ENCODE peak calls at places on chromosomes 2 and 18, in five cellular contexts. One of them, this sample, is unnamed.

GRCh38 chr2:179443175-179443574 is 178.5 kb upstream of the SESTD1 start:
- DNase-seq in prostate gland: no peak
- DNase-seq in GM23338: peak; percentile 75
- DNase-seq in H1: peak; percentile 34
- DNase-seq in GM12892: no peak
- DNase-seq in this sample: no peak

GRCh38 chr2:84669122-84669521 is 152.8 kb downstream of the DNAH6 start:
- DNase-seq in GM12892: no peak
- DNase-seq in GM23338: no peak
- DNase-seq in prostate gland: no peak
- DNase-seq in H1: no peak
- DNase-seq in this sample: no peak

GRCh38 chr2:178674122-178674521 is 133.1 kb downstream of the TTN start:
- DNase-seq in H1: no peak
- DNase-seq in prostate gland: no peak
- DNase-seq in GM23338: peak; percentile 44
- DNase-seq in GM12892: no peak
- DNase-seq in this sample: no peak

GRCh38 chr2:159759577-159759976 is 38.4 kb downstream of the CD302 start:
- DNase-seq in H1: no peak
- DNase-seq in GM23338: no peak
- DNase-seq in prostate gland: no peak
- DNase-seq in GM12892: no peak
- DNase-seq in this sample: no peak

GRCh38 chr2:236667526-236667925 is 97.9 kb downstream of the ACKR3 start:
- DNase-seq in GM12892: no peak
- DNase-seq in GM23338: no peak
- DNase-seq in prostate gland: no peak
- DNase-seq in H1: no peak
- DNase-seq in this sample: no peak

GRCh38 chr2:228722311-228722710 is 540.8 kb upstream of the SPHKAP start:
- DNase-seq in prostate gland: no peak
- DNase-seq in GM12892: no peak
- DNase-seq in GM23338: no peak
- DNase-seq in H1: no peak
- DNase-seq in this sample: no peak

GRCh38 chr18:58495634-58496033 is 133.3 kb downstream of the ALPK2 start:
- DNase-seq in GM12892: peak; percentile 17
- DNase-seq in H1: no peak
- DNase-seq in prostate gland: no peak
- DNase-seq in GM23338: no peak
- DNase-seq in this sample: no peak

GRCh38 chr18:62282188-62282629 is 42.9 kb upstream of the TNFRSF11A start:
- DNase-seq in GM12892: no peak
- DNase-seq in GM23338: no peak
- DNase-seq in prostate gland: no peak
- DNase-seq in H1: no peak
- DNase-seq in this sample: no peak

GRCh38 chr18:5693637-5694175 is 149.9 kb upstream of the EPB41L3 start:
- DNase-seq in H1: no peak
- DNase-seq in GM23338: no peak
- DNase-seq in GM12892: no peak
- DNase-seq in prostate gland: no peak
- DNase-seq in this sample: no peak

GRCh38 chr2:242058116-242058680 is 188.7 kb downstream of the RTP5 start:
- DNase-seq in prostate gland: no peak
- DNase-seq in GM12892: no peak
- DNase-seq in GM23338: no peak
- DNase-seq in H1: no peak
- DNase-seq in this sample: no peak

GRCh38 chr2:9753665-9754531 is 89.4 kb upstream of the TAF1B start:
- DNase-seq in prostate gland: peak; percentile 48
- DNase-seq in H1: no peak
- DNase-seq in GM12892: no peak
- DNase-seq in GM23338: no peak
- DNase-seq in this sample: no peak

GRCh38 chr18:22348521-22349316 is 69.0 kb downstream of the CTAGE1 start:
- DNase-seq in prostate gland: peak; percentile 61
- DNase-seq in H1: peak; percentile 33
- DNase-seq in GM12892: no peak
- DNase-seq in GM23338: peak; percentile 80
- DNase-seq in this sample: no peak

GRCh38 chr18:1665064-1665463 is 760.4 kb downstream of the ADCYAP1 start:
- DNase-seq in prostate gland: no peak
- DNase-seq in GM12892: no peak
- DNase-seq in H1: no peak
- DNase-seq in GM23338: no peak
- DNase-seq in this sample: no peak

GRCh38 chr18:1663879-1664705 is 759.4 kb downstream of the ADCYAP1 start:
- DNase-seq in H1: peak; percentile 41
- DNase-seq in GM23338: peak; percentile 89
- DNase-seq in GM12892: no peak
- DNase-seq in prostate gland: no peak
- DNase-seq in this sample: peak; percentile 2

GRCh38 chr18:1668284-1668683 is 763.6 kb downstream of the ADCYAP1 start:
- DNase-seq in GM12892: no peak
- DNase-seq in H1: no peak
- DNase-seq in prostate gland: no peak
- DNase-seq in GM23338: no peak
- DNase-seq in this sample: no peak
- TF ChIP-seq POLR2AphosphoS5 in GM12892: no peak
- TF ChIP-seq POLR2AphosphoS5 in H1: no peak
- TF ChIP-seq POLR2AphosphoS5 in prostate gland: no peak
- TF ChIP-seq POLR2AphosphoS5 in GM23338: no peak
- TF ChIP-seq POLR2AphosphoS5 in this sample: no peak

DNA sequence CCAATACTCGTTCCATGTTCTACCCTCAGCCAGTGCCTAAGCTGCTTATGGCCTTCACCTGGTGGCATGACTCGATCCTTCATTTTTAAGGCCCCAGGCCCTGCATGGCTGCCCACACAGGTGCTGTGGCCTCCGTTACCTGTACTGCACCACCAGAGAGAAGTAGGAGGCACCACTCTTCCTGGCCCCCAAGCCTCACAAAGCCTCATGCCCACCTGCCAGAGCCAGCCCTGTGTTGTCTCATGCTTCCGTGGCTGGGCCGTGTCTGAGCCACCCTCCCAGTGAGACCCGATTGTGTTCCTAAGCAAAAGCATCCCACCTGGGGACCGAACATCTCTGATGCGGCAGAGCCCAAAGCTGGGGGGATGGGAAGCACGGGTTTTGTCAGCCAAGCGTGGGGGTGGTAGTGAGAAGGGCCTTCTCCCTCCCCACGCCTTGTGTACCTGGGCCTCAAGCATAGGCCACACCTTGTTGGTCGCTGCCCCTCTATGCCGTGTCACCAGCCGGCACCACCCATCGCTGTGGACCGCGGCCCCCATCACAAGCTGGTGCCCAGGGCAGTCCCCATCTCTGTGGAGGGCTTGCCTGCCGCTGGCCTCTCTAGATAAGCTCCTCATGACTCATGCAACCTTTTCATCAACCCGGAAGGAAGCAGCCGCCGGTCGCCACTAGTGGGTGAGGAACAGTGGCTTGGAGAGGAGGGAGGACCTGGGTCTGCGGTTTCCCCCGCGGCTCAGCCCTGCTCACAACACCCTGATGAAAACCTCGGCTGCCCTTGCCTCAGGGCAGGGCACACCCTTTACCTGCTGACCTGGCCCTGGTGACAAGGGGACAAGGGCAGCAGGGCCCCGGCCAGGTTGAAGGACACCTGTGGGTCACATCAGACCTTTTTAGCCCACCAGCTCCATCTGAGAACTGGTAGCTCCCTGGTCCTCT is 2.7 kb upstream of the RNPEPL1 start:
- DNase-seq in GM23338: no peak
- DNase-seq in GM12892: peak; percentile 51
- DNase-seq in prostate gland: peak; percentile 52
- DNase-seq in H1: no peak
- DNase-seq in this sample: no peak
- TF ChIP-seq POLR2AphosphoS5 in GM23338: no peak
- TF ChIP-seq POLR2AphosphoS5 in GM12892: peak; percentile 57
- TF ChIP-seq POLR2AphosphoS5 in prostate gland: peak; percentile 27
- TF ChIP-seq POLR2AphosphoS5 in H1: no peak
- TF ChIP-seq POLR2AphosphoS5 in this sample: no peak

GRCh38 chr18:27717816-27718215 is 459.1 kb downstream of the CDH2 start:
- DNase-seq in H1: peak; percentile 10
- DNase-seq in prostate gland: no peak
- DNase-seq in GM23338: peak; percentile 71
- DNase-seq in GM12892: no peak
- DNase-seq in this sample: no peak
- TF ChIP-seq POLR2AphosphoS5 in H1: no peak
- TF ChIP-seq POLR2AphosphoS5 in prostate gland: no peak
- TF ChIP-seq POLR2AphosphoS5 in GM23338: no peak
- TF ChIP-seq POLR2AphosphoS5 in GM12892: no peak
- TF ChIP-seq POLR2AphosphoS5 in this sample: no peak

DNA sequence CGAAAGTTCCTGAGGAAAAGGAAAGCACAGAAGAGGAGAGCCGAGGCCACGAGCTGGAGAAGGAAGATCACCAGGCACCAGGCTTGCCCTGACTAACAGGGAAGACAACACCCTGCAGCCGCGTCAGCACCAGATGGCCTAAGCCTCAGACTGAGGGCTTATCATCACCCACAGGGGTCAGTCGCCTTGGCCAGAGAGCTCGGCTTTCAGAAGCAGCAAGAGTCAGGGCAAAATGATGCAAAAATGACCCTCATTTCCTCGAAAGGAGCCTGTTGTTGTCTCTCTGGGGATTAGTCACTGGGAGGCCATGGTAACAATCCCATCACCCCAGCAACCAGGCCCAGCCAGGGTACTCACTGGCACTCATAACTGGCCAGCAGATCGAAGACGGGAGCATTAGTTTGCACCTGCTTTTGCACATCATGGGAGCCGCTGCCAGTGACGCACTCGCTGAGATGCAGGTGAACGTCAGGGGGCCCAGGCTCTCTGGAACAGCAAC is 42.7 kb upstream of the ZFP36L2 start:
- DNase-seq in GM12892: no peak
- DNase-seq in prostate gland: no peak
- DNase-seq in H1: no peak
- DNase-seq in GM23338: no peak
- DNase-seq in this sample: no peak
- TF ChIP-seq POLR2AphosphoS5 in GM12892: no peak
- TF ChIP-seq POLR2AphosphoS5 in prostate gland: no peak
- TF ChIP-seq POLR2AphosphoS5 in H1: no peak
- TF ChIP-seq POLR2AphosphoS5 in GM23338: no peak
- TF ChIP-seq POLR2AphosphoS5 in this sample: no peak

DNA sequence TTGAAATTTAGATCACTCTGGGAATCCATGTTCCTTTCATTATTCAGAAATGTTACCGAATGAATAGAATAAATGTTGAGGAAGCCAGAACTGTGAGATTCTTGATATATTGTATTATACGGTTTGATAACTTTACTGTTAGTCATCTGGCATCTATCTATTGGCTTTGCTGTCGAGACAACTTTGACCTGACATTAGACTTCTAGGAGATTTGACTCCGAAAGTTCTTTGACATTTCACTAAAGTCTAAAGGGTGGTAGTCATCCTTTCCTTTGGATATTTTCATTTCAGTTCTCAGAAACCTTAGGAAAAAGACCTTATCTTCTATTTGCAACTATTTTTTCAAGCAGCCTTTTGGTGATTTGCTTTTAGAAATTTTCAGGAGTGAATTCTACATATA is 1.9 kb downstream of the BMPR2 start:
- DNase-seq in GM12892: no peak
- DNase-seq in H1: no peak
- DNase-seq in prostate gland: no peak
- DNase-seq in GM23338: no peak
- DNase-seq in this sample: no peak
- TF ChIP-seq POLR2AphosphoS5 in GM12892: no peak
- TF ChIP-seq POLR2AphosphoS5 in H1: no peak
- TF ChIP-seq POLR2AphosphoS5 in prostate gland: no peak
- TF ChIP-seq POLR2AphosphoS5 in GM23338: no peak
- TF ChIP-seq POLR2AphosphoS5 in this sample: no peak

DNA sequence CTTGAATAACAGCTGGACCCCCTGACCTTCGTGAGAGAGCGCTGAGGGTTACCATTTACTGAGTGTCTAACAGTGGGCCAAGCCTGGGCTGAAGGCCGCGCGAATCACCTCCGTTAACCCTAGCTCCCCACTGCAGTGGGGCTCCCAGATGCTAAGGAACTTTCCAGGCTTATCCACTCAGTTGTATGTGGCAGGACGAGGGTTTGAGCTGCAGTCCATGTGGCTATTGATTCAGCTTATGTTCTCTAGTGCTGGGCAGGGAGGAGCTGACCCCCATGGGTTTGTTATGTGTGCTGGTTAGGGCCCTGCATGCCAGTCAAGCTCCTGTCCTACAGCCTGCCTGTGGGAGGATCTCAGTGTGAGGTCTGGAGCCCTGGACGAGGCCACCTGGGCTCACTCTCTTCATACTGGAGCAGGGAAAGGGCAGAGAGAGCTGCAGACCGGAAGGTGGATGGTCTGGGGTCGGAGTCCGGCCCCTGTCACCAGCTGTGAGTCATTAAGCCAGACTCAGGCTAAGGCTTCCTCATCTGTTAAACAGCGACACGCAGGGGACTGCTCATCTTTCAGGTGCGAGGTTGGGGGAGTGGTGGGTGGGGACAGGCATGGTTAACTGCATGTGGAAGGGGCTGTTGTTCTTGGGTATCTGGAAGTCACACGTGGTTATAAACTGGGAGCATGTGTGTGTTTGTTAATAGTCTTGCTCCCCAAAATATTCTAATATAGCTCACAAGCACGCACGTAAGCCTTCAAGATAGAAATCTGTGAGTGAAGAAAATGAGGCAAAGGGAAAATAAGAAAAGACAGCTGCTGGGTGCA is 6.6 kb downstream of the PSD4 start:
- DNase-seq in H1: no peak
- DNase-seq in GM12892: no peak
- DNase-seq in GM23338: no peak
- DNase-seq in prostate gland: no peak
- DNase-seq in this sample: no peak
- TF ChIP-seq POLR2AphosphoS5 in H1: no peak
- TF ChIP-seq POLR2AphosphoS5 in GM12892: no peak
- TF ChIP-seq POLR2AphosphoS5 in GM23338: no peak
- TF ChIP-seq POLR2AphosphoS5 in prostate gland: no peak
- TF ChIP-seq POLR2AphosphoS5 in this sample: no peak

DNA sequence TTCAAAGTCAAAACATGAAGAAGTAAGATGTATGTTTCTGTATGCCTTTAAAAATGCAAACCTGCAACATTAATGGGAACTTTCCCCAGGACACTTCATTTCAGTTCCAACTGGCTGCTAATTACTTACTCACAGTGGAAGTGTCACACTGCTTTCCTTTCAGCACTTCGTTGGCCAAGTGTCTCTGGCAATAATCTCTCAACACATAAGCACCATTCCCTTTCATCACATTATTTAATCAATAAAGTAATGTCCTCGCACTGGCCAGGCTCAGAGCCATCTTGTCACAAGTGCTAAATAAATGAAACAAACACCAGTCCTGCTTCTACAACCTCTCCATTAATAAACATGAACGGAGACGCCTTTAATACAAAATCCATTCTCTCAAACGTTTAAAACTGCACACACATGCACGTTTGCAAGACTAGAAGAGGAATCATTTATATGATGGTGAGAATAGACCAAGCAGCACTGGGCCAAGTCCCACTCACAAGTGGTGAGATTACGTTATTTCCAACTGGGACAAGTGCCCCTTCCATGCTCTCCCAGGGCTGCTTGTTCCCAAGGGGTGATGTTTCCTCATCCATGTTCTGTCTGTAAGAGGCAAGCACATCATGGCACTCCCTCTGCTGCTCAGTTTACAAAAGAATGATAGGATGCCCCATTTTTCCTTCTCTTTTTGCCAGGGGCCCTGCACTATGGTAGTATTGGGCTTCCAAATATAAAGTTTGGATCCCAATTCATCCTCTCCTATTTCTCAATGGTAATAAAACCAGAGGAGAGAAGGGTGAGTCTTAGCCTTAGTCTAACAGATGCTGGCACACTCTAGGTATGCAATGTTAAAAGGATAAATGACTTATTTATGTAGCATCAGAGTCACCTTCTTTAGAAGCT is 56.8 kb upstream of the ETAA1 start:
- DNase-seq in prostate gland: no peak
- DNase-seq in H1: no peak
- DNase-seq in GM12892: no peak
- DNase-seq in GM23338: peak; percentile 72
- DNase-seq in this sample: no peak
- TF ChIP-seq POLR2AphosphoS5 in prostate gland: no peak
- TF ChIP-seq POLR2AphosphoS5 in H1: peak; percentile 97
- TF ChIP-seq POLR2AphosphoS5 in GM12892: no peak
- TF ChIP-seq POLR2AphosphoS5 in GM23338: peak; percentile 98
- TF ChIP-seq POLR2AphosphoS5 in this sample: no peak